ENCODE peak calls at places on chromosome 10, in eight cellular contexts. J, Q, I, B, L, A, R and E are unnamed samples.
A peak's percentile ranks its signal among the peaks of the same experiment; 100 is the strongest.

GRCh38 chr10:125707852-125708468 is 11.5 kb upstream of the EDRF1 start:
- DNase-seq in L (no peak), A (no peak), B (peak; percentile 37), J (peak; percentile 22), Q (no peak), I (no peak), R (peak; percentile 35), E (no peak)

GRCh38 chr10:120511165-120511564 is 54.1 kb downstream of the PLPP4 start:
- DNase-seq in R (no peak), J (peak; percentile 92), I (no peak), B (peak; percentile 94), Q (no peak), A (no peak), L (no peak), E (no peak)

GRCh38 chr10:112492736-112493135 is 45.7 kb downstream of the VTI1A start:
- DNase-seq in I (no peak), A (no peak), J (no peak), B (no peak), L (no peak), Q (no peak), R (no peak), E (no peak)

GRCh38 chr10:12614390-12615003 is 265.1 kb downstream of the CAMK1D start:
- DNase-seq in J (no peak), A (no peak), L (no peak), R (no peak), I (no peak), B (no peak), Q (no peak), E (no peak)

GRCh38 chr10:31897506-31897905 is 31.1 kb downstream of the ARHGAP12 start:
- DNase-seq in L (no peak), Q (no peak), R (peak; percentile 22), I (no peak), B (peak; percentile 41), A (no peak), J (peak; percentile 38), E (no peak)

GRCh38 chr10:78327778-78328591 is 294.3 kb downstream of the RPS24 start:
- DNase-seq in J (no peak), I (no peak), Q (no peak), R (no peak), L (no peak), A (no peak), B (no peak), E (peak; percentile 46)

GRCh38 chr10:33314788-33315561 is 19.5 kb downstream of the NRP1 start:
- DNase-seq in B (peak; percentile 60), I (no peak), A (no peak), L (no peak), R (peak; percentile 80), Q (no peak), J (peak; percentile 56), E (no peak)

GRCh38 chr10:108249940-108250339 is 1085.4 kb upstream of the SORCS1 start:
- DNase-seq in A (no peak), I (no peak), L (no peak), R (no peak), J (no peak), Q (no peak), B (no peak), E (no peak)

GRCh38 chr10:77837248-77837924 is 89.2 kb downstream of the DLG5 start:
- DNase-seq in Q (peak; percentile 92), A (no peak), R (peak; percentile 78), L (peak; percentile 31), I (peak; percentile 81), J (peak; percentile 56), B (peak; percentile 66), E (peak; percentile 80)

GRCh38 chr10:130002606-130003005 is 38.5 kb upstream of the EBF3 start:
- DNase-seq in J (no peak), Q (no peak), I (no peak), A (no peak), R (no peak), L (no peak), B (no peak), E (no peak)

GRCh38 chr10:121593676-121594075 is 4.6 kb downstream of the FGFR2 start:
- DNase-seq in J (no peak), R (no peak), B (no peak), L (no peak), I (peak; percentile 61), A (no peak), Q (no peak), E (no peak)

GRCh38 chr10:17418249-17418648 is 36.1 kb downstream of the ST8SIA6 start:
- DNase-seq in I (no peak), L (no peak), A (no peak), R (no peak), Q (no peak), J (no peak), B (no peak), E (no peak)

GRCh38 chr10:103534621-103535498 is 41.4 kb downstream of the NEURL1 start:
- DNase-seq in B (no peak), Q (no peak), J (no peak), L (peak; percentile 16), R (no peak), I (no peak), A (no peak), E (peak; percentile 23)

GRCh38 chr10:48417374-48417773 is 110.9 kb downstream of the MAPK8 start:
- DNase-seq in R (no peak), I (no peak), A (no peak), B (no peak), L (no peak), J (no peak), Q (no peak), E (no peak)

GRCh38 chr10:62046522-62047239 is 145.2 kb downstream of the ARID5B start:
- DNase-seq in I (peak; percentile 77), Q (no peak), B (peak; percentile 80), R (peak; percentile 47), L (no peak), A (no peak), J (peak; percentile 74), E (no peak)

GRCh38 chr10:43204943-43205671 is 61.8 kb downstream of the RASGEF1A start:
- DNase-seq in I (peak; percentile 65), J (peak; percentile 25), Q (peak; percentile 81), B (peak; percentile 47), R (peak; percentile 48), L (peak; percentile 49), A (peak; percentile 57), E (peak; percentile 88)

GRCh38 chr10:118832242-118832651 is 77.5 kb upstream of the CACUL1 start:
- DNase-seq in R (peak; percentile 13), Q (no peak), I (peak; percentile 74), A (peak; percentile 75), L (peak; percentile 37), B (peak; percentile 15), J (no peak), E (peak; percentile 84)

GRCh38 chr10:78164687-78165086 is 131.0 kb downstream of the RPS24 start:
- DNase-seq in A (no peak), L (no peak), I (no peak), R (no peak), Q (no peak), J (no peak), B (no peak), E (no peak)

GRCh38 chr10:111335826-111336225 is 259.0 kb downstream of the ADRA2A start:
- DNase-seq in J (no peak), I (no peak), R (no peak), A (no peak), Q (no peak), L (no peak), B (no peak), E (no peak)

GRCh38 chr10:34403512-34403911 is 411.6 kb downstream of the PARD3 start:
- DNase-seq in Q (no peak), I (no peak), B (peak; percentile 82), L (no peak), J (peak; percentile 79), A (no peak), R (peak; percentile 85), E (no peak)

GRCh38 chr10:69494626-69495558 is 43.6 kb downstream of the TSPAN15 start:
- DNase-seq in L (no peak), R (no peak), Q (peak; percentile 47), J (no peak), I (peak; percentile 79), B (no peak), A (no peak), E (peak; percentile 71)
- TF ChIP-seq CTCF in L (no peak), R (no peak), Q (no peak), J (no peak), I (no peak), B (no peak), A (no peak), E (no peak)

GRCh38 chr10:6019010-6019782 is 41.9 kb upstream of the IL15RA start:
- DNase-seq in A (no peak), R (no peak), L (no peak), Q (no peak), J (no peak), I (no peak), B (no peak), E (no peak)
- H3K36me3 ChIP-seq in A (no peaks in the 10 kb centered on the region), R (no peaks in the 10 kb centered on the region), L (no peaks in the 10 kb centered on the region), Q (no peaks in the 10 kb centered on the region), J (no peaks in the 10 kb centered on the region), I (no peaks in the 10 kb centered on the region), B (no peaks in the 10 kb centered on the region), E (peaks cover 33% of the 10 kb centered on the region)

GRCh38 chr10:24254180-24254579 is 45.2 kb downstream of the KIAA1217 start:
- DNase-seq in B (peak; percentile 89), L (no peak), A (no peak), R (peak; percentile 40), Q (no peak), I (no peak), J (peak; percentile 86), E (no peak)

GRCh38 chr10:24255115-24255895 is 46.4 kb downstream of the KIAA1217 start:
- DNase-seq in B (peak; percentile 69), A (no peak), I (no peak), R (no peak), J (peak; percentile 61), Q (peak; percentile 68), L (no peak), E (no peak)

GRCh38 chr10:24256619-24257018 is 47.7 kb downstream of the KIAA1217 start:
- DNase-seq in Q (no peak), R (no peak), B (peak; percentile 49), I (no peak), J (peak; percentile 36), L (no peak), A (no peak), E (no peak)

GRCh38 chr10:24257588-24257987 is 48.6 kb downstream of the KIAA1217 start:
- DNase-seq in J (no peak), L (no peak), B (no peak), A (no peak), Q (no peak), R (no peak), I (no peak), E (no peak)

GRCh38 chr10:24255907-24256306 is 47.0 kb downstream of the KIAA1217 start:
- DNase-seq in A (no peak), L (no peak), B (peak; percentile 80), Q (peak; percentile 30), R (no peak), I (no peak), J (peak; percentile 75), E (no peak)
- H3K4me1 ChIP-seq in A (no peaks in the 10 kb centered on the region), L (peaks cover 10% of the 10 kb centered on the region), B (no peaks in the 10 kb centered on the region), Q (peaks cover 39% of the 10 kb centered on the region), R (no peaks in the 10 kb centered on the region), I (peaks cover 7% of the 10 kb centered on the region), J (peaks cover 26% of the 10 kb centered on the region), E (no peaks in the 10 kb centered on the region)

DNA sequence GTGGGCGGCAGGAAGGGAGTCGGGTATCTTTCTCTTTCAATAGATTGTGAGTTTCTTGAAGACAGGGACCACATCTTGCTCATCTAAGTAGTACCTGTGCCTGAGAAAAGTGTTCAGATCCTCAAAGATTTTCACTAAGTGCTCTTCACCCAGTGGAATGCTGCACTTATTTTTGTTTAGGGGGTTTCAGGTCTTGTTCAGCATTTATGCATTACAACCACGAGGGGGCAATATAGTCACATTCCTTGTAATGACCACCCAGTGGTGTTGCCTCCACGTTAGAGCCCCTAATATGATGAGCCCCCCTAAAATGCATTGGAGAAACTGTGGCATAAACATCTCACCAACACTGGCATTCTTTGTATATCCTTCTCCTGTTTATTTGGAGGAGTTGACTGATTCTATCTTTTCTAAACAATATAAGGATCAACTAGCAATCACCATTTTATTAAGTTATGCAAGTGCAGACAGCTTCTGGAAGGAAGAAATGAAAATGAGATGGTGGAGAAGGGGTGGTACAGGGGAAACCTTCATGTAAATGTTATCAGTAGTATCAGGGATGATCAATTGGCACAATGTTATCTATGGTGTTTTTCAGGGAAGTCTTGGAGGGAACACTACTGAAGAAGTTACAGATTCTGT is 3.1 kb upstream of the PAPSS2 start:
- DNase-seq in I (no peak), R (peak; percentile 52), A (no peak), B (peak; percentile 46), L (no peak), Q (peak; percentile 84), J (no peak), E (no peak)
- TF ChIP-seq CTCF in I (peak; percentile 46), R (peak; percentile 75), A (peak; percentile 51), B (peak; percentile 72), L (no peak), Q (peak; percentile 86), J (peak; percentile 72), E (peak; percentile 71)